ENCODE peak calls at places on chromosomes 6 and 20, in four cellular contexts. One of them, this sample, is unnamed.

GRCh38 chr6:105587349-105588115 is 184.7 kb upstream of the PREP start:
- DNase-seq in stomach: no peak
- DNase-seq in esophagus muscularis mucosa: no peak
- DNase-seq in Panc1: no peak
- DNase-seq in this sample: no peak

GRCh38 chr6:52514514-52514913 is 62.3 kb downstream of the TRAM2 start:
- DNase-seq in stomach: no peak
- DNase-seq in esophagus muscularis mucosa: no peak
- DNase-seq in Panc1: no peak
- DNase-seq in this sample: peak

GRCh38 chr20:36255445-36255844 is 19.2 kb downstream of the AAR2 start:
- DNase-seq in stomach: no peak
- DNase-seq in esophagus muscularis mucosa: no peak
- DNase-seq in Panc1: no peak
- DNase-seq in this sample: peak

GRCh38 chr6:41209976-41210375 is 9.0 kb upstream of the TREML2 start:
- DNase-seq in stomach: no peak
- DNase-seq in esophagus muscularis mucosa: peak
- DNase-seq in Panc1: no peak
- DNase-seq in this sample: no peak

GRCh38 chr20:31566658-31567379 is 38.3 kb upstream of the ID1 start:
- DNase-seq in stomach: peak
- DNase-seq in esophagus muscularis mucosa: no peak
- DNase-seq in Panc1: no peak
- DNase-seq in this sample: no peak

GRCh38 chr6:62323818-62324217 is 37.8 kb upstream of the KHDRBS2 start:
- DNase-seq in stomach: no peak
- DNase-seq in esophagus muscularis mucosa: no peak
- DNase-seq in Panc1: no peak
- DNase-seq in this sample: no peak

GRCh38 chr20:2822073-2822472 is 5.9 kb downstream of the TMEM239 start:
- DNase-seq in stomach: no peak
- DNase-seq in esophagus muscularis mucosa: no peak
- DNase-seq in Panc1: no peak
- DNase-seq in this sample: no peak

GRCh38 chr20:58014628-58015315 is 213.7 kb downstream of the ANKRD60 start:
- DNase-seq in stomach: no peak
- DNase-seq in esophagus muscularis mucosa: no peak
- DNase-seq in Panc1: no peak
- DNase-seq in this sample: no peak

GRCh38 chr6:137870744-137871247 is 3.7 kb downstream of the TNFAIP3 start:
- DNase-seq in stomach: no peak
- DNase-seq in esophagus muscularis mucosa: no peak
- DNase-seq in Panc1: no peak
- DNase-seq in this sample: no peak

GRCh38 chr6:167548451-167548850 is 223.6 kb downstream of the TTLL2 start:
- DNase-seq in stomach: no peak
- DNase-seq in esophagus muscularis mucosa: no peak
- DNase-seq in Panc1: no peak
- DNase-seq in this sample: no peak

GRCh38 chr20:5654557-5654956 is 95.6 kb upstream of the SHLD1 start:
- DNase-seq in stomach: no peak
- DNase-seq in esophagus muscularis mucosa: no peak
- DNase-seq in Panc1: peak
- DNase-seq in this sample: no peak

GRCh38 chr20:34579191-34579661 is 20.7 kb downstream of the MAP1LC3A start:
- DNase-seq in stomach: peak
- DNase-seq in esophagus muscularis mucosa: peak
- DNase-seq in Panc1: no peak
- DNase-seq in this sample: no peak
- TF ChIP-seq POLR2AphosphoS5 in stomach: peak
- TF ChIP-seq POLR2AphosphoS5 in esophagus muscularis mucosa: peak
- TF ChIP-seq POLR2AphosphoS5 in Panc1: no peak
- TF ChIP-seq POLR2AphosphoS5 in this sample: no peak

GRCh38 chr20:29085625-29086024 is 2171.8 kb upstream of the DEFB115 start:
- DNase-seq in stomach: no peak
- DNase-seq in esophagus muscularis mucosa: no peak
- DNase-seq in Panc1: no peak
- DNase-seq in this sample: no peak

DNA sequence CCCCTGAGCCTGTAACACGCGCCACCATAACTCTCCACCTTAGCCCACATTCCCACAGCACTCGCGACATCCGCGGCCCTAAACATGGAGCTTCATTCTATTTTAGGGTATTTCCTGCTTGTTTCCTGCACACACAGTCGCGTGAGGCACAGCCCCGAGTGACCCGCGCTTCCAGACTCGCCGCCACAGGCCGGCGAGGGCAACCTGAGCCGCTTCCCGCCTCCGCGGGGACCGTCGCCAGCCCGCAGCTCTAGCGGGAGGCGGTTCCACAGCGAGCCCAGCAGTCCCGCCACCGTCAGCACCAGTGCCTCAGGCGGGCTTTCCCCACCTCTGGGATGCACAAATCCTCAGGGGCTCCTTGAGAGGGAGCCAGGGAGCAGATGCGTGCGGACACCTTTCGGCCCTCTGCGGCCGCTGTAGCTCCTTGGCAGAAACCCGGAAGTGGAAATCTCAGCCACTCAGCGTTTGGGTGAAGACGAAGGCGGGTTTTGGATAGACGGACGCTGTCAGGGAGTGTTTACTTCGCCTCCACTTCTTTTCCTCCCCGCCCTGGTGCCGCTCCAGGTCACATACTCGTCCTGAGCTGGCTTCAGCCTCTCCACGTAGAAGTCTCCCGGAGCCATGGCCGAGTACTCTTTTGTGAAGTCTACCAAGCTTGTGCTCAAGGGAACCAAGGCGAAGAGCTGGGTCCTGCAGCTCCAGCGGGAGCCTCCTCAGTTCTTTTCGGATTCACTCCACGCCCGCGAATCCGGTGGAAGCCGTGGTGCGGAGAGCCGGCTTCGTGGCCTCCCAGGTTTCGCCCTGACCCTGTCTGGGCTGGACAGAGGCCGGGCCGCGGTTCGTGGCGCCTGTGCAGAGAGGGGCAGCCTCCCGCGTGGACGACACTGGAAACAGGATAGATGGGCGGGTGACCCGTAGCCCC is 2177.4 kb upstream of the DEFB115 start:
- DNase-seq in stomach: no peak
- DNase-seq in esophagus muscularis mucosa: no peak
- DNase-seq in Panc1: peak
- DNase-seq in this sample: no peak
- TF ChIP-seq POLR2AphosphoS5 in stomach: peak
- TF ChIP-seq POLR2AphosphoS5 in esophagus muscularis mucosa: no peak
- TF ChIP-seq POLR2AphosphoS5 in Panc1: peak
- TF ChIP-seq POLR2AphosphoS5 in this sample: no peak

DNA sequence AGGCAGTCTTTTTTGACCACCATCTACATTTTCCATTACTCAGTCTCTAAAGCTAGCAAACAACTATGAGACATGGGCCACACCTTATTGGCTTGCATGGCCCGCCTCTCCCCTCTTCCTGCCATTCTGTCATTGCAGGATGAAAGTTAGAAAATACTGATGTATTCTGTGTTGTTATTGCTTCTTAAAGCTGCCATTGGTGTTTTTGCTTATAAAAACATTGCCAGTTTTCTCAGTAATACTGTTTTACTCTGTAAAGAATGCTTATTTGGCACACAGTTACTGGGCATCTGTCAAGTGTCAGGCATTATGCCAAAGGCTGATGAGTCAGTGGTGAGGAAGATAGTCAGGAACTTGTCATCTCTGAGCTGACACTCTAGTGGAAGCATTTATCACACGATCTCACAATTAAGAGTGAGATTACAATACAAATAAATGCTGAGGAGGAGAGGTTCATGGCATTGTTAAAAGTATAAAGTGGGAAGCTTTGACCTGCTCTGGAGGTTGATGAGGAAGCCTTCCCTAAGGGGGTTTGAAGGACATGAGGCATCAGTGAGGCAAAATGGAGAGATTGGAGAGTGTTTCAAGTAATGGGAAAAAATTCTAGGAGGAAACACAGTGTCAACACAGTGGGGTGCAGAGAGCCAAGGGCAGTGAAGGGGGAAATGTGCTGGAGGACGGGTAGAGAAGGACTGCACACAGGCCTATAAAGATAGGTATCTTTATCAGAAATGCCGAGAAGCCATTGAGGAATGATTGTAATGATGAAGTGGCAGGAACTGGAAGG is 14.7 kb downstream of the KLHL32 start:
- DNase-seq in stomach: no peak
- DNase-seq in esophagus muscularis mucosa: no peak
- DNase-seq in Panc1: peak
- DNase-seq in this sample: no peak
- TF ChIP-seq POLR2AphosphoS5 in stomach: no peak
- TF ChIP-seq POLR2AphosphoS5 in esophagus muscularis mucosa: no peak
- TF ChIP-seq POLR2AphosphoS5 in Panc1: no peak
- TF ChIP-seq POLR2AphosphoS5 in this sample: no peak

GRCh38 chr20:49786226-49786625 is 26.4 kb upstream of the SLC9A8 start:
- DNase-seq in stomach: no peak
- DNase-seq in esophagus muscularis mucosa: no peak
- DNase-seq in Panc1: no peak
- DNase-seq in this sample: no peak

GRCh38 chr20:49785851-49786174 is 26.8 kb upstream of the SLC9A8 start:
- DNase-seq in stomach: no peak
- DNase-seq in esophagus muscularis mucosa: no peak
- DNase-seq in Panc1: no peak
- DNase-seq in this sample: no peak

GRCh38 chr20:49786671-49787370 is 25.8 kb upstream of the SLC9A8 start:
- DNase-seq in stomach: no peak
- DNase-seq in esophagus muscularis mucosa: no peak
- DNase-seq in Panc1: no peak
- DNase-seq in this sample: no peak

GRCh38 chr20:49785149-49785850 is 27.3 kb upstream of the SLC9A8 start:
- DNase-seq in stomach: no peak
- DNase-seq in esophagus muscularis mucosa: no peak
- DNase-seq in Panc1: no peak
- DNase-seq in this sample: no peak

GRCh38 chr20:49784291-49784690 is 28.3 kb upstream of the SLC9A8 start:
- DNase-seq in stomach: no peak
- DNase-seq in esophagus muscularis mucosa: no peak
- DNase-seq in Panc1: no peak
- DNase-seq in this sample: no peak
- TF ChIP-seq POLR2AphosphoS5 in stomach: no peak
- TF ChIP-seq POLR2AphosphoS5 in esophagus muscularis mucosa: no peak
- TF ChIP-seq POLR2AphosphoS5 in Panc1: no peak
- TF ChIP-seq POLR2AphosphoS5 in this sample: no peak

GRCh38 chr20:52972190-52972937 is at the start of gene TSHZ2:
- DNase-seq in stomach: peak
- DNase-seq in esophagus muscularis mucosa: peak
- DNase-seq in Panc1: no peak
- DNase-seq in this sample: peak
- TF ChIP-seq POLR2AphosphoS5 in stomach: no peak
- TF ChIP-seq POLR2AphosphoS5 in esophagus muscularis mucosa: peak
- TF ChIP-seq POLR2AphosphoS5 in Panc1: no peak
- TF ChIP-seq POLR2AphosphoS5 in this sample: no peak

This sample was measured in sigmoid colon.